ENCODE peak calls at places on chromosomes 3 and 15, in eight cellular contexts. I, E, O, W, S, V, L and J are unnamed samples.

GRCh38 chr3:38650248-38650940 is 907 bp upstream of the SCN5A start:
- DNase-seq in W (no peak), O (peak; percentile 16), L (no peak), I (no peak), S (peak; percentile 49), V (peak; percentile 89), E (peak; percentile 50), J (no peak)

GRCh38 chr3:94184781-94185180 is 121.9 kb downstream of the NSUN3 start:
- DNase-seq in O (no peak), L (no peak), W (no peak), I (no peak), S (no peak), E (no peak), V (no peak), J (no peak)

GRCh38 chr15:85642054-85642692 is 152.6 kb downstream of the KLHL25 start:
- DNase-seq in O (no peak), E (no peak), L (no peak), V (no peak), S (no peak), W (no peak), I (no peak), J (peak; percentile 42)

GRCh38 chr15:52772766-52773165 is 17.4 kb downstream of the ONECUT1 start:
- DNase-seq in E (no peak), W (no peak), V (no peak), I (no peak), S (no peak), L (no peak), O (no peak), J (no peak)

GRCh38 chr3:151896662-151897012 is 23.2 kb downstream of the SUCNR1 start:
- DNase-seq in E (no peak), S (no peak), W (no peak), V (no peak), L (no peak), O (peak; percentile 28), I (no peak), J (no peak)

GRCh38 chr3:4493931-4494806 is 1.0 kb downstream of the ITPR1 start:
- DNase-seq in I (no peak), S (no peak), E (peak; percentile 79), W (peak; percentile 19), V (peak; percentile 87), O (peak; percentile 8), L (no peak), J (peak; percentile 46)

GRCh38 chr15:63899193-63899592 is 65.4 kb upstream of the HERC1 start:
- DNase-seq in W (no peak), V (no peak), S (no peak), O (no peak), E (no peak), L (no peak), I (no peak), J (no peak)

GRCh38 chr15:63495343-63495742 is 9.1 kb upstream of the USP3 start:
- DNase-seq in W (no peak), V (peak; percentile 37), E (no peak), I (no peak), L (no peak), O (no peak), S (no peak), J (no peak)

DNA sequence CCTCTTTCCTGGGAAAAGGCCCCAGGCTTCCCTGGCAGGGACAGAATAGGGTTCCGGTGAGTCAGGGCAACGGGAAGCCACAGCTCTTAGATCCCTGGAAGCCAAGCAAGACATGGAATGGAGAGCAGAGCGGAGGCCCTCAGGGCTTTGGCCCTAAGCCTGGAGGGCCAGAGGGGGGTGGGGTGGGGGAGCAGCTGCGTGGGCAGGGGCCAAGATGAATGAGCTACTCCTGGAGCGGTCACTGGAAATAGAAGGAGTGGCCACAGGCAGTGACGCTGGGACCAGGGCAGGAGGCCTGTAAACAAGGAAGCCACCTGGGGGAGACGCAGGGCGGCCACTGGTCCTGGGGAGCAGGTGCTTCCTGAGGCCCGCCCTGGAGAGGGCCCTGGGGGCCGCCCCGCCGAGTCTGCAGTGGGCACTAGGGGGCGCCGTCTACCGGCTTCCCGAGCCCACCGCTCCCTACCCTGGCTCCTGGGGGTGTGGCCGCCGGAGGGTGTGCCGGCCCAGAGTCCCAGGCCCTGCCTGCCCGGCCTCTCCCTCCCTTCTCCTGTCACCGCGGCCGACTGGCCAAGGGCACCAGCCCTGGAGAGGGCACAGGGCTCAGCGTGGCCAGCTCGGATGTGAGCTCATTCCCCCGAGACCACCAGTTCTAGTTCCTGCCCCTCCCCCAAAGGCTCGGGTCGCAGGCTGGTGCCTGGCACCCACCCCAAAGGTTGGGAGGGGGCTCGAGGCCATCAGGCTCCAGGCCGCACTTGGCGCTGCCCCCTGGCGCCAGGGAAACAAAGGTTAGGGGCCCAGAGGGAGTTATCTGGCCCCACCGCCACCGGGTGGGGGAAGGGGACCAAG is 12.1 kb downstream of the VPS18 start:
- DNase-seq in I (peak; percentile 96), E (peak; percentile 94), S (peak; percentile 98), O (peak; percentile 64), W (peak; percentile 96), L (peak; percentile 91), V (no peak), J (peak; percentile 82)
- TF ChIP-seq EP300 in I (no peak), E (no peak), S (no peak), O (no peak), W (no peak), L (no peak), V (no peak), J (no peak)

GRCh38 chr15:72271895-72272212 is 500 bp downstream of the PARP6 start:
- DNase-seq in I (no peak), O (peak; percentile 27), W (no peak), S (no peak), V (no peak), L (no peak), E (no peak), J (no peak)

GRCh38 chr15:72269739-72270138 is 2.6 kb downstream of the PARP6 start:
- DNase-seq in W (no peak), I (no peak), S (no peak), E (no peak), V (no peak), L (no peak), O (no peak), J (no peak)

GRCh38 chr15:72271221-72271620 is 1.1 kb downstream of the PARP6 start:
- DNase-seq in L (no peak), O (no peak), S (no peak), I (no peak), W (no peak), V (no peak), E (no peak), J (no peak)

GRCh38 chr15:72272997-72273352 is 621 bp upstream of the PARP6 start:
- DNase-seq in V (no peak), E (no peak), L (no peak), O (no peak), W (no peak), S (no peak), I (no peak), J (no peak)

DNA sequence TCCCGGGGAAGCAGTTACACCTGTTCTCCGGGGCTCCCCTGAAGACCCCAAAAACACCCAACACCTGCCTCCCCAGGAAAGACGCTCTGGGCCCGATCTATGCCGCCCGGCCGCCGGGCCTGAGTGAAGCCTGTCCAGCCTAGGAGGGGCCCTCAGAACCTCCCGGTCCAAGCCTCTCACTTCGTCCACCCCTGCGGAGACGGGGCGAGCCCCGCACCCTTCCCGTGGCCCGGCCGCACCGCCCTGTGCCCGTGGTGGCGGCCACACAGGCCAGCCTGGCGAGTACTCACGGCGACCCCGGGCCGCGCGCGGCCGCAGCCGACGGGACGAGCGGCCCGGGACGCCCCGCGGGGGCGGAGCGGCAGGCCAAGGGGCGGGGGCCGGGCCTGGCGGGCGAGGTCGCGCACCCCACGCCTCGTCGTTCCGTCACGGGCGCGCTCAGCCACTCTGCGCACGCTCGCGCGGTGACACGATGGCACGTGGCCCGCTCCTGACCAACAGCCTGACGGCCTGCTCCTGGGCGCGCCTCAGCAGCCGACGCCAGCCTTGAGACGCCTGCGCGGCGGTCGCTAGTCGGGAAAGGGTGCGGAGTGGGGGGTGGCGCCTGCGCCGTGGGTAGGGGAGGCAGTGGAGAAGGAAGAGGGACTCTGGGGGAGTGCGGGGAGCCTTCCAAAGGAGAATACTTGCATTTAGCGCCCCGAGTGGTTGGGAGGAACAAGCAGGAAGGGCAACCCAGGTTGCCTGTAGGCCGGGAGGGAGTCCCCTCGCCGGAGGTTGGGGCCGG is at the start of gene PARP6:
- DNase-seq in I (peak; percentile 97), W (peak; percentile 98), E (peak; percentile 99), L (peak; percentile 98), V (peak; percentile 99), O (peak; percentile 100), S (peak; percentile 94), J (peak; percentile 99)
- TF ChIP-seq POLR2A in I (no peak), W (peak; percentile 51), E (peak; percentile 13), L (peak; percentile 90), V (peak; percentile 51), O (peak; percentile 90), S (peak; percentile 36), J (no peak)

GRCh38 chr3:128163432-128163831 is 10.2 kb downstream of the EEFSEC start:
- DNase-seq in L (no peak), V (no peak), S (no peak), W (no peak), I (no peak), O (no peak), E (no peak), J (no peak)
- TF ChIP-seq EP300 in L (no peak), V (no peak), S (no peak), W (no peak), I (no peak), O (no peak), E (no peak), J (no peak)

DNA sequence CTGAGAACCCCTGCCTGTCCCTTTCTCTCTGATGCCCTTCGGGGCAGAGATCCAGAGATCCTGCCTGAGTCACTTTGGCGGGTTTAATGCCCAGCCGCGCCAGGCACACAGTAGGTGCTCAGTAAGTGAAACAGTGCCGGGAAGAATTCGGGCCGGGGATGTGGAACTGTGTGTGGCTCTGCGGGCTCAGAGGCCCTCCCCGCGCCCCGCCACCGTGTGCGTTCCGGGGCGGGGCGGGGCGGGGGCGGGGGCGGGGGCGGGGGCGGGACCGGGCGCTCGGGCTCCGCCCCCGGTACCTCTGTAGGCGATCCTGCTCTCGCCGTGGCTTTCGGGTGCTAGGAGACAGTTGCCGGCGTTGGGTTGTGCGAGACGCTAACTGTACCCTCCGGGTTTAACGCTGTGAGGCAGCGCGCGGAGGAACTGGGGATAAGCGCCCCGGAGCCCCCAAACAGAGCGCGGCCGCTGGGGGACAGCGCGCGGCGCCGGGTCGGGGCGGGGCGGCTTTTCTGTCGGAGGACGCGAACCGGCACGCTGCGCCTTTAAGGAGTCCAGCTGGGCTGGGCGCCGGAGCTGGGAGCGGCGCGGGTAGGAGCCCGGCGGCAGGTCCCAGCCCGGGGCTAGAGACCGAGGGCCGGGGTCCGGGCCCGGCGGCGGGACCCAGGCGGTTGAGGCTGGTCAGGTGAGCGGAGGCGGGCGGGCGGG is at the start of gene ABHD6:
- DNase-seq in E (peak; percentile 89), I (peak; percentile 79), W (peak; percentile 82), S (peak; percentile 94), O (peak; percentile 61), V (peak; percentile 95), L (peak; percentile 88), J (peak; percentile 83)
- TF ChIP-seq POLR2A in E (peak; percentile 17), I (no peak), W (no peak), S (no peak), O (peak; percentile 24), V (no peak), L (no peak), J (peak; percentile 21)